ENCODE peak calls at places on chromosomes 12 and 14, in seven cellular contexts. W is lower lobe of right lung, N is brain microvascular endothelial cell, G is Panc1, Z is psoas muscle, Y is heart left ventricle, J is Peyer's patch. T is an unnamed sample.

GRCh38 chr12:107461222-107461980 is 224.2 kb upstream of the PWP1 start:
- DNase-seq in W (no peak), N (peak; percentile 83), G (no peak), Z (no peak), Y (no peak), J (no peak), T (peak; percentile 27)

GRCh38 chr12:124191024-124191359 is 103.9 kb upstream of the RFLNA start:
- DNase-seq in W (no peak), N (no peak), G (no peak), Z (no peak), Y (no peak), J (no peak), T (peak; percentile 36)

GRCh38 chr12:101680647-101681046 is 16.8 kb upstream of the CHPT1 start:
- DNase-seq in W (no peak), N (no peak), G (no peak), Z (no peak), Y (no peak), J (no peak), T (no peak)

GRCh38 chr14:23078692-23079116 is 16.2 kb downstream of the ACIN1 start:
- DNase-seq in W (peak; percentile 64), N (peak; percentile 94), G (peak; percentile 68), Z (peak; percentile 85), Y (peak; percentile 82), J (no peak), T (peak; percentile 77)

GRCh38 chr12:76144253-76144564 is 59.7 kb upstream of the NAP1L1 start:
- DNase-seq in W (no peak), N (peak; percentile 81), G (no peak), Z (no peak), Y (no peak), J (peak; percentile 41), T (no peak)

GRCh38 chr12:27620121-27620520 is 76.1 kb upstream of the REP15 start:
- DNase-seq in W (no peak), N (no peak), G (no peak), Z (no peak), Y (no peak), J (no peak), T (no peak)

GRCh38 chr14:70665448-70666363 is 24.0 kb downstream of the TTC9 start:
- DNase-seq in W (peak; percentile 79), N (no peak), G (no peak), Z (no peak), Y (no peak), J (peak; percentile 64), T (peak; percentile 74)

GRCh38 chr12:57258977-57259970 is 8.3 kb upstream of the STAC3 start:
- DNase-seq in W (no peak), N (no peak), G (no peak), Z (peak; percentile 67), Y (peak; percentile 82), J (no peak), T (no peak)

DNA sequence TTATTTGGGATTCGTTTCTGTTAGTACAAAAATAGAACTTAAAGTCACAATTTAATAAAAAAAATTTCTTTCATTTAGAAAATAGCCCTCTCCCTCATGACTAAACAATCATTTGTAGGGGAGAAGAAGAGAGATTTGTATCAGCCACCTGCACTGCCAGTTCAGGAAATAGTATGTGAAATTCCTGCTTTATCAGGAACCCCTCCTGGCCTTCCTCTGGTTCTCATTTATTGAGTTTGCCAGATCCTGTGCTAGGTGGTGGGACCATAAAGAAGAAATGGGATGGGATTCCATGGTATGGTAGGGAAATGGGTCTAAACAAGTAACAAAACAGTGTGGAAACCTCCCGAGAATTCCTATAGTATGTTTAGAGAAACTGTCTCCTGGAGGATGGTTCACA is 30.0 kb downstream of the RASSF8 start:
- DNase-seq in W (no peak), N (no peak), G (no peak), Z (no peak), Y (no peak), J (no peak), T (no peak)
- H3K27ac ChIP-seq in W (no peak overlapping the region), N (no peak overlapping the region), G (peak overlapping the region; percentile 21), Z (no peak overlapping the region), Y (no peak overlapping the region), J (no peak overlapping the region), T (no peak overlapping the region)

GRCh38 chr12:129190827-129191226 is 337.5 kb downstream of the GLT1D1 start:
- DNase-seq in W (no peak), N (no peak), G (no peak), Z (no peak), Y (no peak), J (no peak), T (no peak)
- TF ChIP-seq CTCF in W (no peak), N (no peak), G (peak; percentile 5), Z (no peak), Y (no peak), J (no peak), T (no peak)

DNA sequence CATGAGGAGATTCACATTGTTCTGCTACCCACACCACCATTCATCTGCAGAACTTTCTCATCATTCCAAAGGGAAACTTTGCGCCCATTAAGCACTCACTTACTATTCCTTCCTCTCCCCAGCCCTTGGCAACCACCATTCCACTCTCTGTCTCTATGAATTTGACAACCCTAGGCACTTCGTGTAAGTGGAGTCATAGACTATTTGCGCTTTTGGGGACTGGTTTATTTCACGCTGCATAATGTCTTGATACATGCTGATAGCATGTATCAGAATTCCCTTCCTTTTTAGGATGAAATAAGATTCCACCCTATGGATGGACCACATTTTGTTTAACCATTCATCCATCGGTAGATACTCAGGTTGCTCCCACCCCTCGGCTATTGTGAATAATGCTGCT is 4.5 kb upstream of the EML1 start:
- DNase-seq in W (no peak), N (no peak), G (no peak), Z (no peak), Y (no peak), J (no peak), T (no peak)
- H3K27ac ChIP-seq in W (no peak overlapping the region), N (no peak overlapping the region), G (no peak overlapping the region), Z (no peak overlapping the region), Y (no peak overlapping the region), J (no peak overlapping the region), T (no peak overlapping the region)

GRCh38 chr12:31929140-31929526 is 30.1 kb upstream of the RESF1 start:
- DNase-seq in W (no peak), N (no peak), G (no peak), Z (no peak), Y (no peak), J (no peak), T (no peak)

GRCh38 chr12:31928246-31929139 is 30.7 kb upstream of the RESF1 start:
- DNase-seq in W (no peak), N (no peak), G (no peak), Z (no peak), Y (no peak), J (no peak), T (no peak)

DNA sequence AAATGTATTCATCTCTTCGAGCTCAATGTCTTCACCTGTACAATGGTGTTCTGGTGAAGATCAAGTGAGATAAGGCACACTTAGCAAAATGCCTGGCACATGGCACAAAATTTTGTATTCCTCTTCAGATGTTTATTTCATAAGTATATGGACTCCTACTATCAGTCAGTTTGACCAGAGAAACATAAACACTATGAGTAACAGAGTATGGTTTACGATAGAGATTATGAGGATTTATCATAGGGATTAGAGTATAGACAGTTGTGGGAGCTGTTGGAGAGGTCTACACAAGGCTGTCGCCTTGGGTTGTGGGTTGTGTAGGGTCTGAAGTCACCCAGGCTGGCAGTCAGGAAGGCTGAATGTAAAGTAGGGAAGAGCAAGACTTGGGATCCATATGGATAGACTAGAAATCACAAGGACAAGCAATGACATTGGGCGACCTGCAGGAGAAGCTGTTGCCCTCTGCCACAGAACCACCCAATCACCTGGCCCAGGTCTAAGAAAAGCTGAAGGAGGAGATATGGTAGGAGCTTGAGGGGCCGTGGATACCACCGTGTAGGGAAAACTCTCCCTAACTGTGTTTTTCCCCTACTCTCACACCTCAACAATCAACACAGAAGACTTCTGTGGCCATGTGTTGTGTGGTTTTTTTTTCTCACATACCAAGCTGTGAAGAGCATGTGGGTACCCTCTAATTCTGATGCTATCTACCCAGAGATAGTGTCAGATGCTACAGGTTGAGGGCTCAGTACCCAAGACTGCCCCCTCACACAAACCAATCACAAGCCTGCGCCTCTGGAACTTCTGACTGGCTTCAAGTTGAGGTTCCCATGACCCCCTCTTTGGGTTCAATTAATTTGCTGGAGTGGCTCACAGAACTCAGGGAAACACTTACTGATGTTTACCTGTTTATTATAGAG is 27.2 kb upstream of the RESF1 start:
- DNase-seq in W (no peak), N (no peak), G (no peak), Z (no peak), Y (no peak), J (no peak), T (no peak)
- TF ChIP-seq CTCF in W (no peak), N (no peak), G (no peak), Z (no peak), Y (no peak), J (no peak), T (no peak)

GRCh38 chr12:24491968-24492367 is 456.9 kb downstream of the BCAT1 start:
- DNase-seq in W (no peak), N (no peak), G (no peak), Z (no peak), Y (no peak), J (no peak), T (no peak)
- H3K27ac ChIP-seq in W (no peak overlapping the region), N (no peak overlapping the region), G (no peak overlapping the region), Z (no peak overlapping the region), Y (no peak overlapping the region), J (no peak overlapping the region), T (no peak overlapping the region)

T was measured in RWPE1.